ENCODE peak calls at places on chromosomes 13 and 19, in eight cellular contexts. V, P, I, Q, G, F, L and K are unnamed samples.

GRCh38 chr13:29457299-29457698 is 138.2 kb downstream of the SLC7A1 start:
- DNase-seq in V (no peak), P (no peak), I (no peak), Q (peak; percentile 92), G (peak; percentile 79), F (peak; percentile 92), L (peak; percentile 85), K (no peak)

GRCh38 chr19:1251233-1251502 is 2.8 kb downstream of the MIDN start:
- DNase-seq in V (no peak), P (no peak), I (no peak), Q (peak; percentile 78), G (peak; percentile 68), F (peak; percentile 82), L (peak; percentile 80), K (no peak)

GRCh38 chr13:25037057-25037813 is 58.7 kb upstream of the PABPC3 start:
- DNase-seq in V (no peak), P (no peak), I (peak; percentile 50), Q (peak; percentile 66), G (peak; percentile 65), F (peak; percentile 78), L (peak; percentile 78), K (peak; percentile 57)

GRCh38 chr19:36771275-36772231 is 1.1 kb downstream of the ZNF850 start:
- DNase-seq in V (peak; percentile 63), P (peak; percentile 54), I (no peak), Q (peak; percentile 52), G (peak; percentile 87), F (peak; percentile 97), L (peak; percentile 93), K (peak; percentile 68)

GRCh38 chr13:52009985-52010384 is 1.3 kb downstream of the ATP7B start:
- DNase-seq in V (no peak), P (no peak), I (no peak), Q (no peak), G (no peak), F (no peak), L (no peak), K (no peak)

GRCh38 chr19:6135367-6135766 is at the start of gene ACSBG2:
- DNase-seq in V (no peak), P (no peak), I (no peak), Q (no peak), G (no peak), F (no peak), L (no peak), K (no peak)

GRCh38 chr19:16200038-16200775 is 2.5 kb downstream of the AP1M1 start:
- DNase-seq in V (no peak), P (peak; percentile 57), I (no peak), Q (peak; percentile 78), G (peak; percentile 33), F (peak; percentile 80), L (peak; percentile 75), K (peak; percentile 94)

GRCh38 chr13:95756072-95756471 is 79.1 kb downstream of the DNAJC3 start:
- DNase-seq in V (no peak), P (no peak), I (no peak), Q (no peak), G (peak; percentile 12), F (peak; percentile 37), L (peak; percentile 8), K (no peak)

GRCh38 chr13:26502826-26503225 is 54.7 kb upstream of the WASF3 start:
- DNase-seq in V (no peak), P (peak; percentile 44), I (peak; percentile 61), Q (peak; percentile 86), G (peak; percentile 96), F (peak; percentile 80), L (peak; percentile 67), K (no peak)

DNA sequence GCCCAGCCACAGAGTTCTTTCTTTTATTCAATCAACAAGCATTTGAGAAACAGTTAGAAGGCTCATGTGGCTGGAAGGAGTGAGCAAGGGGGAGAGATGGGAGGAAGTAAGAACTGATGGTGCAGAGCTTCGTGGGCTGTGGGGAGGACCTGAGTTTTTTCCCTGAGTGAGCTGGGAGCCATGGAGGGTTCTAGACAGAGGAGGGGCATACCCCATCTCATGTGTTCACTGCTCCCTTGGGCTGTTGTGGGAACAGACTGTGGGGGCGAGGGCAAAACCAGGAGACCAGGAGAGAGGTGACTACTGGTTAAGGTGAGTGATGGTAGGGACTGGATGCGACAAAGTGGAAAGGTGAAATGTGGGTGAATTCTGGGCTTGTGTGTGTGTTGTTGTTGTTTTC is 2.4 kb upstream of the PKN1 start:
- DNase-seq in V (no peak), P (no peak), I (no peak), Q (no peak), G (no peak), F (no peak), L (no peak), K (no peak)
- H3K4me3 ChIP-seq in V (no peak overlapping the region), P (no peak overlapping the region), I (no peak overlapping the region), Q (no peak overlapping the region), G (no peak overlapping the region), F (no peak overlapping the region), L (no peak overlapping the region), K (no peak overlapping the region)

DNA sequence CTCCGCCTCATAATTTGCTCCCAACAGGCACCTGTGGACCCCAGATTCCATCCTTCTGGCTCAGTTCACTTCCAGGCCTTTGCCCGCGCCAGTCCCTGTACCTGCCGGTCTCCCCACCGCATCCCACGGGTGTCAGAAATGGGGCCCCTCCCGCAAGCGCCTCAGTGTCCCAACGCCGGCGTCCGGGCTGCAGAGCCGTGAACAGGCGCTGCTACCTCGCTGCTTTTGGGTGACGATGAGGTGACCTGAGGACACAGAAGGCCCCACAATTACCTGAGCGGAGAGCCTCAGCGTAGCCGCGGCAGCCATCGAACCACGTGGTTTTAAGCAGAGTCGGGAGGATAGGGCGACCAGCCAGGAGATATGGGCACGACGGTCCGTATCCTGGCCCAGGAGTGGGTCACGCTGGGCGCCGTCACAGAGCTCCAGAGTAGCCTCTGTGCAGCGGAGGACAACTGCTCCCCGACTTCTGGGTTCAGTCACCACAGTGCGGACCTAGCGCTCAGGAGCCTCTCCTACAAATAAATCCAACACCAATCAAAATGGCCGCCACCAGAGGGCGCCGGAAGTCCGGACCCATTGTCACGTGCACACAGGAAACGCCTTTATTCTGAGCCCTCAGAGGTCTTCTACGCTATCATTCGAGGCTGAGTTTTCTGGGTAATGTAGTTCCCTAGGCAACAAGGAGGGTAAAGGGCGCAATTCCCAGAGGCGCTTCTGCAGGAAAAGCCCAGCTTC is at the start of gene ZNF814:
- DNase-seq in V (peak; percentile 66), P (peak; percentile 77), I (peak; percentile 92), Q (peak; percentile 79), G (peak; percentile 84), F (peak; percentile 91), L (peak; percentile 90), K (peak; percentile 95)
- H3K4me3 ChIP-seq in V (peak within 1 kb of the TSS; percentile 48), P (peak within 1 kb of the TSS; percentile 62), I (peak within 1 kb of the TSS; percentile 79), Q (peak within 1 kb of the TSS; percentile 92), G (peak within 1 kb of the TSS; percentile 83), F (peak within 1 kb of the TSS; percentile 66), L (peak within 1 kb of the TSS; percentile 91), K (peak within 1 kb of the TSS; percentile 89)

GRCh38 chr19:4089400-4089908 is 22.8 kb upstream of the ZBTB7A start:
- DNase-seq in V (no peak), P (no peak), I (no peak), Q (no peak), G (no peak), F (no peak), L (no peak), K (no peak)
- H3K4me3 ChIP-seq in V (no peak overlapping the region), P (peak overlapping the region; percentile 8), I (no peak overlapping the region), Q (no peak overlapping the region), G (no peak overlapping the region), F (no peak overlapping the region), L (no peak overlapping the region), K (no peak overlapping the region)

GRCh38 chr19:42442833-42443232 is at the start of gene CXCL17:
- DNase-seq in V (no peak), P (no peak), I (no peak), Q (no peak), G (no peak), F (no peak), L (no peak), K (no peak)

GRCh38 chr19:42443944-42444398 is 1.2 kb upstream of the CXCL17 start:
- DNase-seq in V (no peak), P (no peak), I (no peak), Q (no peak), G (no peak), F (no peak), L (no peak), K (peak; percentile 65)

GRCh38 chr19:42440357-42441046 is 2.2 kb downstream of the CXCL17 start:
- DNase-seq in V (no peak), P (peak; percentile 80), I (no peak), Q (peak; percentile 69), G (peak; percentile 59), F (peak; percentile 85), L (peak; percentile 82), K (peak; percentile 74)

GRCh38 chr19:42445948-42446347 is 3.2 kb upstream of the CXCL17 start:
- DNase-seq in V (no peak), P (no peak), I (no peak), Q (no peak), G (no peak), F (no peak), L (no peak), K (no peak)

GRCh38 chr19:42441047-42441440 is 1.7 kb downstream of the CXCL17 start:
- DNase-seq in V (no peak), P (no peak), I (no peak), Q (no peak), G (no peak), F (no peak), L (no peak), K (no peak)
- H3K4me3 ChIP-seq in V (no peak overlapping the region), P (no peak overlapping the region), I (no peak overlapping the region), Q (no peak overlapping the region), G (no peak overlapping the region), F (no peak overlapping the region), L (no peak overlapping the region), K (no peak overlapping the region)

GRCh38 chr19:54905908-54906511 is at the start of gene NCR1:
- DNase-seq in V (peak; percentile 27), P (no peak), I (no peak), Q (no peak), G (no peak), F (no peak), L (no peak), K (no peak)

GRCh38 chr19:54906819-54907218 is 871 bp downstream of the NCR1 start:
- DNase-seq in V (no peak), P (no peak), I (no peak), Q (no peak), G (no peak), F (no peak), L (no peak), K (no peak)

GRCh38 chr19:54903303-54903702 is 2.6 kb upstream of the NCR1 start:
- DNase-seq in V (no peak), P (no peak), I (no peak), Q (no peak), G (no peak), F (no peak), L (no peak), K (no peak)

GRCh38 chr19:54905411-54905810 is 537 bp upstream of the NCR1 start:
- DNase-seq in V (no peak), P (no peak), I (no peak), Q (no peak), G (no peak), F (no peak), L (no peak), K (no peak)
- H3K4me3 ChIP-seq in V (no peak overlapping the region), P (no peak overlapping the region), I (no peak overlapping the region), Q (no peak overlapping the region), G (no peak overlapping the region), F (no peak overlapping the region), L (no peak overlapping the region), K (no peak overlapping the region)